ENCODE peak calls at places on chromosome 12, in four cellular contexts. Q, P, C and D are unnamed samples.

GRCh38 chr12:75289678-75290200 is 40.4 kb downstream of the CAPS2 start:
- DNase-seq in Q (peak), P (no peak), C (no peak), D (no peak)

GRCh38 chr12:21992823-21993222 is 51.6 kb upstream of the ABCC9 start:
- DNase-seq in C (no peak), P (no peak), Q (peak), D (no peak)

GRCh38 chr12:31105668-31106067 is 32.0 kb downstream of the DDX11 start:
- DNase-seq in P (no peak), C (no peak), Q (no peak), D (no peak)

GRCh38 chr12:19489168-19489567 is 49.9 kb downstream of the AEBP2 start:
- DNase-seq in Q (no peak), C (no peak), P (no peak), D (no peak)

GRCh38 chr12:97386133-97386581 is 76.4 kb upstream of the RMST start:
- DNase-seq in Q (no peak), C (no peak), P (no peak), D (no peak)

GRCh38 chr12:55957106-55957859 is 8.6 kb downstream of the PMEL start:
- DNase-seq in P (peak), Q (no peak), C (peak), D (no peak)

GRCh38 chr12:21823581-21823980 is 49.1 kb upstream of the KCNJ8 start:
- DNase-seq in Q (no peak), P (no peak), C (no peak), D (no peak)

GRCh38 chr12:122160761-122161160 is 13.3 kb downstream of the IL31 start:
- DNase-seq in C (no peak), Q (no peak), P (no peak), D (no peak)

GRCh38 chr12:109047081-109047805 is 5.1 kb upstream of the USP30 start:
- DNase-seq in C (no peak), Q (no peak), P (no peak), D (no peak)

GRCh38 chr12:1644523-1645438 is 15.8 kb downstream of the WNT5B start:
- DNase-seq in P (peak), Q (peak), C (peak), D (peak)

GRCh38 chr12:131827961-131828534 is at the start of gene MMP17:
- DNase-seq in C (no peak), Q (peak), P (no peak), D (no peak)

GRCh38 chr12:32030151-32030550 is 70.9 kb downstream of the RESF1 start:
- DNase-seq in C (no peak), Q (no peak), P (no peak), D (no peak)

GRCh38 chr12:16389594-16389993 is 42.1 kb downstream of the MGST1 start:
- DNase-seq in Q (peak), P (no peak), C (peak), D (no peak)

GRCh38 chr12:53746592-53747491 is 4.9 kb downstream of the CISTR start:
- DNase-seq in C (peak), P (peak), Q (peak), D (peak)
- TF ChIP-seq CTCF in C (peak), P (peak), Q (peak), D (peak)

GRCh38 chr12:50508420-50508819 is 3.6 kb downstream of the DIP2B start:
- DNase-seq in Q (peak), P (no peak), C (no peak), D (no peak)
- H3K4me3 ChIP-seq in Q (no peak), P (no peak), C (no peak), D (no peak)

GRCh38 chr12:57474862-57475261 is 4.8 kb downstream of the ARHGAP9 start:
- DNase-seq in C (no peak), P (no peak), Q (no peak), D (no peak)

GRCh38 chr12:57476993-57477709 is 2.5 kb downstream of the ARHGAP9 start:
- DNase-seq in C (no peak), P (no peak), Q (no peak), D (no peak)

GRCh38 chr12:57475271-57476161 is 4.2 kb downstream of the ARHGAP9 start:
- DNase-seq in P (no peak), Q (peak), C (no peak), D (peak)

GRCh38 chr12:57477710-57478681 is 1.7 kb downstream of the ARHGAP9 start:
- DNase-seq in Q (peak), C (no peak), P (no peak), D (peak)

GRCh38 chr12:57476162-57476992 is 3.3 kb downstream of the ARHGAP9 start:
- DNase-seq in C (no peak), Q (no peak), P (peak), D (no peak)
- TF ChIP-seq CTCF in C (no peak), Q (no peak), P (no peak), D (peak)

DNA sequence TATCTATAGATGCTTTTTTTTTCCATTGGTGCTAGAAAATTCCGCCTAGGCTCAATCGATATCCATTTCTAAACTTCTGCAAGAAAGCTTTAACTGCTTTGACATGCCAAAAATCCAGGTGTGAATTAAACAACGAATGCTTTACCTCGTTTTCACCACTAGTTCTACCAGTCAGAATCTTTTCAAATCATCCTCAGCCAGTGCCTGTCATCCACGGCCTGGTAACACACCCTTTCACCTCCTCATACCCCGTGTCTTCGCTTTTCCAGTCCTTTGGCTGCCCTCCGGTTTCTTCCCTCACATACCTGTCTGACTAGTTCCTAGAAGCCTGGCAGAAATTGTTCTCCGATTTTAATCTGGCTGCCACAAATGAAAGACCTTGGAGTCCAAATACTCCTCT is 1.4 kb upstream of the PHC1 start:
- DNase-seq in Q (no peak), C (no peak), P (peak), D (no peak)
- H3K4me3 ChIP-seq in Q (no peak), C (no peak), P (no peak), D (peak)

GRCh38 chr12:78864483-78865296 is at the start of gene SYT1:
- DNase-seq in Q (peak), C (peak), P (no peak), D (no peak)

GRCh38 chr12:78865297-78865955 is 852 bp downstream of the SYT1 start:
- DNase-seq in Q (no peak), C (no peak), P (no peak), D (no peak)

GRCh38 chr12:78866518-78866917 is 1.9 kb downstream of the SYT1 start:
- DNase-seq in Q (no peak), P (no peak), C (no peak), D (no peak)

GRCh38 chr12:78863482-78864427 is 819 bp upstream of the SYT1 start:
- DNase-seq in C (peak), P (no peak), Q (peak), D (peak)
- TF ChIP-seq CTCF in C (no peak), P (no peak), Q (no peak), D (no peak)